ENCODE peak calls at places on chromosomes 6 and 20, in four cellular contexts. T is colonic mucosa, S is lung, Y is hepatocyte. Z is an unnamed sample. For H3K4me1, the result is how much of the 10 kb centered on the place peaks cover.

GRCh38 chr6:63713332-63713731 is 77.7 kb downstream of the PHF3 start:
- DNase-seq in T (no peak), S (no peak), Y (no peak), Z (no peak)

GRCh38 chr6:149425754-149426153 is 25.7 kb downstream of the SUMO4 start:
- DNase-seq in T (no peak), S (no peak), Y (no peak), Z (no peak)

GRCh38 chr6:147900191-147900830 is 391.8 kb downstream of the SAMD5 start:
- DNase-seq in T (no peak), S (no peak), Y (no peak), Z (no peak)

GRCh38 chr6:148825492-148825891 is 78.7 kb downstream of the UST start:
- DNase-seq in T (no peak), S (no peak), Y (no peak), Z (no peak)

GRCh38 chr6:27545271-27546046 is 72.6 kb upstream of the ZNF184 start:
- DNase-seq in T (peak), S (no peak), Y (peak), Z (no peak)

GRCh38 chr20:48629069-48629959 is 198.5 kb downstream of the PREX1 start:
- DNase-seq in T (no peak), S (no peak), Y (no peak), Z (no peak)

GRCh38 chr20:58604410-58604881 is 46.6 kb upstream of the STX16 start:
- DNase-seq in T (no peak), S (no peak), Y (no peak), Z (no peak)

GRCh38 chr6:141675957-141676356 is 456.8 kb upstream of the GJE1 start:
- DNase-seq in T (no peak), S (no peak), Y (no peak), Z (no peak)

GRCh38 chr6:45631396-45631795 is 253.7 kb upstream of the SUPT3H start:
- DNase-seq in T (no peak), S (no peak), Y (no peak), Z (no peak)

GRCh38 chr6:15426395-15426794 is 180.5 kb downstream of the JARID2 start:
- DNase-seq in T (no peak), S (no peak), Y (no peak), Z (no peak)
- H3K4me1 ChIP-seq in T (under half), S (under half), Y (under half), Z (half or more)

GRCh38 chr6:143742955-143743255 is 65.1 kb downstream of the PHACTR2 start:
- DNase-seq in T (no peak), S (no peak), Y (no peak), Z (no peak)
- H3K27ac ChIP-seq in T (peak), S (no peak), Y (peak), Z (peak)

GRCh38 chr20:63152322-63153253 is 63.3 kb downstream of the YTHDF1 start:
- DNase-seq in T (no peak), S (no peak), Y (no peak), Z (no peak)

GRCh38 chr20:63151554-63152321 is 64.2 kb downstream of the YTHDF1 start:
- DNase-seq in T (no peak), S (no peak), Y (no peak), Z (no peak)

GRCh38 chr20:63150391-63150898 is 65.5 kb downstream of the YTHDF1 start:
- DNase-seq in T (no peak), S (no peak), Y (no peak), Z (no peak)

GRCh38 chr20:63149531-63150207 is 66.3 kb downstream of the YTHDF1 start:
- DNase-seq in T (no peak), S (no peak), Y (no peak), Z (no peak)

DNA sequence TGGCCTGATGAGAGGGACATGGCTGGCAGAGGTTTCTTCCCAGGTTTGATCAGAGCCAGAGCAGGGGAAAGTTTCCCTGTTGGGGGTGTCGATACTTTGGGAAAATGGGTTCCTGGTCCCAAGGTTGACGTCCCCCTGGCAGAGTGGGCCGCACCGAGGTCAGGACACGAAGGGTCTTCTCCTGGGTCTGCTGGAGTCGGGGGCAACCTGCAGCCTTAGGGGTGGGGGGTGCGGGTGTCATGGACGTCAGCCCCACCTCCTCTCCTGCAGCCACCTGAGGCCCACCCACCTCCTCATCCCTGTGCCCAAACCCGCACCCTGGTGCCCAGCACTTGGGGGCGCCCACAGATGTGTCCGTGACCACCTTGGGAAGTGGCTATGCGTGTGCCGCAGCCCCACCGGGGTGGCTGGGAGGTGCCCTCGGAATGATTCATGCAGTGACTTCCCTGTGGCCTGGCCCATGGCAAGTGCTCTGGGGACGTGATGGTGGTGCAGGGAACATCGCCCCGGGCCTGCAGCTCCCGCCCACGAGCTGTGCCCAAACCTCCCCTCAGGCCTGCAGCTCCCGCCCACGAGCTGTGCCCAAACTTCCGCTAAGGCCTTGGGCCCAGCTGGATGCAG is 64.9 kb downstream of the YTHDF1 start:
- DNase-seq in T (no peak), S (no peak), Y (no peak), Z (no peak)
- H3K4me1 ChIP-seq in T (under half), S (under half), Y (under half), Z (under half)

DNA sequence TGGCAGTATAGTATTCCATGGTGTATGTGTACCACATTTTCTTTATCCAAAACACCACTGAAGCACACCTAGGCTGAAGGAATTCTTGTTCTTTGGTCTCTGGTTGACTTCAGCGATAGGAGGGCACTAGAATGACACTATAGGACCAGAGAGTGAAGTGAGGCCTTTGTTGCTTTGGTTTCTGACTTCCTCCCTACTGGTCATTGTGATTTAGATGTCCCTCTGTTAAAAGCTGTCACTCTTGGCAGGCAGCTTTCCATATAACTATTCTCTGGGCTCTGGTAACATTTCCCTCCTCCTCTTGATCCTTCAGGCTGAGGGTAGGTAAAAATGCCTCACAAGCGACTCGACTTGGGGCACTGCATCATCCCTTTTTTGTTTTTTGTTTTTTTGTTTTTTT is 236.3 kb downstream of the MAFB start:
- DNase-seq in T (no peak), S (no peak), Y (no peak), Z (no peak)
- H3K27ac ChIP-seq in T (no peak), S (no peak), Y (no peak), Z (no peak)

DNA sequence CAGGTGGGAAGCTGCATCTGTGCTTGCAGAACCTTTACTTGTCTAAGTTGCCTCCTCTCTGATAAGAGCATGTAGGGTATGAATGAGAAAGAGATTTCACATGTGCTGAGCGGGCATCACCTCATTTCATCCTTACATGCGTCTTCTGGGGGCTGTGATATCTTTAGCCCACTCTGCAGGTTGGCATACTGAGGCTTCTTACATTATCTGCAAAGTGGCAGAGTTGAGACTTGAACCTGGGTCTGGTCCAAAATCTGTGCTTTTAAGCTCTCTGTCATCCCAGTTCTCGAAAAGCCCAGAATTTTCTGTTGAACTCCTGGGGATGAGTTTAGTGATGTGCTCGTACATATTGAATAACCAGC is 2.0 kb upstream of the SRC start:
- DNase-seq in T (no peak), S (no peak), Y (no peak), Z (no peak)
- H3K4me1 ChIP-seq in T (under half), S (under half), Y (under half), Z (under half)

GRCh38 chr6:110355031-110355430 is 3.1 kb downstream of the METTL24 start:
- DNase-seq in T (no peak), S (no peak), Y (no peak), Z (no peak)
- H3K27ac ChIP-seq in T (no peak), S (no peak), Y (peak), Z (no peak)

Z was measured in right atrium auricular region.